ENCODE peak calls at places on chromosome 13, in five cellular contexts. One of them, this sample, is unnamed.

GRCh38 chr13:99191900-99192399 is 8.7 kb upstream of the UBAC2 start:
- DNase-seq in transverse colon: peak; percentile 77
- DNase-seq in esophagus muscularis mucosa: no peak
- DNase-seq in suprapubic skin: no peak
- DNase-seq in breast epithelium: no peak
- DNase-seq in this sample: no peak

GRCh38 chr13:60012503-60012902 is 151.2 kb downstream of the DIAPH3 start:
- DNase-seq in transverse colon: peak; percentile 50
- DNase-seq in esophagus muscularis mucosa: no peak
- DNase-seq in suprapubic skin: no peak
- DNase-seq in breast epithelium: no peak
- DNase-seq in this sample: no peak

GRCh38 chr13:97295279-97296182 is 73.4 kb downstream of the MBNL2 start:
- DNase-seq in transverse colon: no peak
- DNase-seq in esophagus muscularis mucosa: no peak
- DNase-seq in suprapubic skin: no peak
- DNase-seq in breast epithelium: no peak
- DNase-seq in this sample: no peak

GRCh38 chr13:33931397-33931987 is 113.5 kb downstream of the RFC3 start:
- DNase-seq in transverse colon: no peak
- DNase-seq in esophagus muscularis mucosa: no peak
- DNase-seq in suprapubic skin: no peak
- DNase-seq in breast epithelium: no peak
- DNase-seq in this sample: no peak

GRCh38 chr13:97030705-97031452 is 36.6 kb upstream of the OXGR1 start:
- DNase-seq in transverse colon: no peak
- DNase-seq in esophagus muscularis mucosa: no peak
- DNase-seq in suprapubic skin: no peak
- DNase-seq in breast epithelium: no peak
- DNase-seq in this sample: no peak

GRCh38 chr13:98537740-98538139 is 39.2 kb downstream of the STK24 start:
- DNase-seq in transverse colon: no peak
- DNase-seq in esophagus muscularis mucosa: no peak
- DNase-seq in suprapubic skin: no peak
- DNase-seq in breast epithelium: no peak
- DNase-seq in this sample: no peak

GRCh38 chr13:114131581-114132418 is 623 bp downstream of the RASA3 start:
- DNase-seq in transverse colon: no peak
- DNase-seq in esophagus muscularis mucosa: no peak
- DNase-seq in suprapubic skin: no peak
- DNase-seq in breast epithelium: no peak
- DNase-seq in this sample: no peak

GRCh38 chr13:40672310-40673060 is 6.0 kb upstream of the FOXO1 start:
- DNase-seq in transverse colon: no peak
- DNase-seq in esophagus muscularis mucosa: no peak
- DNase-seq in suprapubic skin: no peak
- DNase-seq in breast epithelium: no peak
- DNase-seq in this sample: no peak

GRCh38 chr13:40261361-40261760 is 405.1 kb downstream of the FOXO1 start:
- DNase-seq in transverse colon: no peak
- DNase-seq in esophagus muscularis mucosa: no peak
- DNase-seq in suprapubic skin: no peak
- DNase-seq in breast epithelium: no peak
- DNase-seq in this sample: no peak

GRCh38 chr13:90055121-90055520 is 1292.4 kb upstream of the MIR17HG start:
- DNase-seq in transverse colon: no peak
- DNase-seq in esophagus muscularis mucosa: no peak
- DNase-seq in suprapubic skin: no peak
- DNase-seq in breast epithelium: no peak
- DNase-seq in this sample: no peak

GRCh38 chr13:80037505-80037888 is 303.4 kb downstream of the SPRY2 start:
- DNase-seq in transverse colon: no peak
- DNase-seq in esophagus muscularis mucosa: no peak
- DNase-seq in suprapubic skin: no peak
- DNase-seq in breast epithelium: no peak
- DNase-seq in this sample: no peak

GRCh38 chr13:20054586-20054985 is 96.1 kb downstream of the ZMYM2 start:
- DNase-seq in transverse colon: no peak
- DNase-seq in esophagus muscularis mucosa: no peak
- DNase-seq in suprapubic skin: no peak
- DNase-seq in breast epithelium: no peak
- DNase-seq in this sample: no peak

GRCh38 chr13:102907016-102907756 is 61.4 kb downstream of the ERCC5 start:
- DNase-seq in transverse colon: no peak
- DNase-seq in esophagus muscularis mucosa: no peak
- DNase-seq in suprapubic skin: no peak
- DNase-seq in breast epithelium: no peak
- DNase-seq in this sample: no peak

GRCh38 chr13:50646070-50646469 is 197.4 kb downstream of the DLEU7 start:
- DNase-seq in transverse colon: no peak
- DNase-seq in esophagus muscularis mucosa: peak; percentile 34
- DNase-seq in suprapubic skin: no peak
- DNase-seq in breast epithelium: no peak
- DNase-seq in this sample: no peak

GRCh38 chr13:113989585-113990300 is 15.9 kb upstream of the C13orf46 start:
- DNase-seq in transverse colon: no peak
- DNase-seq in esophagus muscularis mucosa: no peak
- DNase-seq in suprapubic skin: peak; percentile 24
- DNase-seq in breast epithelium: no peak
- DNase-seq in this sample: peak; percentile 0

GRCh38 chr13:61954092-61954491 is 538.4 kb upstream of the PCDH20 start:
- DNase-seq in transverse colon: no peak
- DNase-seq in esophagus muscularis mucosa: no peak
- DNase-seq in suprapubic skin: no peak
- DNase-seq in breast epithelium: no peak
- DNase-seq in this sample: no peak

GRCh38 chr13:42036711-42037110 is 11.7 kb upstream of the DGKH start:
- DNase-seq in transverse colon: no peak
- DNase-seq in esophagus muscularis mucosa: no peak
- DNase-seq in suprapubic skin: no peak
- DNase-seq in breast epithelium: no peak
- DNase-seq in this sample: no peak

GRCh38 chr13:57716295-57716694 is 84.8 kb downstream of the PCDH17 start:
- DNase-seq in transverse colon: no peak
- DNase-seq in esophagus muscularis mucosa: no peak
- DNase-seq in suprapubic skin: no peak
- DNase-seq in breast epithelium: no peak
- DNase-seq in this sample: no peak

GRCh38 chr13:34044660-34045080 is 226.7 kb downstream of the RFC3 start:
- DNase-seq in transverse colon: no peak
- DNase-seq in esophagus muscularis mucosa: no peak
- DNase-seq in suprapubic skin: no peak
- DNase-seq in breast epithelium: no peak
- DNase-seq in this sample: no peak

GRCh38 chr13:88908896-88909535 is 1237.8 kb downstream of the SLITRK5 start:
- DNase-seq in transverse colon: no peak
- DNase-seq in esophagus muscularis mucosa: no peak
- DNase-seq in suprapubic skin: no peak
- DNase-seq in breast epithelium: peak; percentile 72
- DNase-seq in this sample: no peak

GRCh38 chr13:99473515-99473914 is 27.8 kb upstream of the TM9SF2 start:
- DNase-seq in transverse colon: no peak
- DNase-seq in esophagus muscularis mucosa: no peak
- DNase-seq in suprapubic skin: no peak
- DNase-seq in breast epithelium: no peak
- DNase-seq in this sample: no peak

GRCh38 chr13:73040968-73041580 is 17.7 kb upstream of the KLF5 start:
- DNase-seq in transverse colon: peak; percentile 63
- DNase-seq in esophagus muscularis mucosa: no peak
- DNase-seq in suprapubic skin: no peak
- DNase-seq in breast epithelium: no peak
- DNase-seq in this sample: no peak

GRCh38 chr13:48749144-48749543 is 95.4 kb downstream of the CYSLTR2 start:
- DNase-seq in transverse colon: no peak
- DNase-seq in esophagus muscularis mucosa: no peak
- DNase-seq in suprapubic skin: no peak
- DNase-seq in breast epithelium: no peak
- DNase-seq in this sample: no peak

GRCh38 chr13:30052127-30052526 is 201.7 kb upstream of the UBL3 start:
- DNase-seq in transverse colon: no peak
- DNase-seq in esophagus muscularis mucosa: peak; percentile 62
- DNase-seq in suprapubic skin: no peak
- DNase-seq in breast epithelium: no peak
- DNase-seq in this sample: no peak

GRCh38 chr13:108987488-108987887 is 358.1 kb downstream of the MYO16 start:
- DNase-seq in transverse colon: no peak
- DNase-seq in esophagus muscularis mucosa: no peak
- DNase-seq in suprapubic skin: no peak
- DNase-seq in breast epithelium: peak; percentile 49
- DNase-seq in this sample: no peak

GRCh38 chr13:78609464-78610205 is 6.3 kb upstream of the POU4F1 start:
- DNase-seq in transverse colon: no peak
- DNase-seq in esophagus muscularis mucosa: no peak
- DNase-seq in suprapubic skin: no peak
- DNase-seq in breast epithelium: no peak
- DNase-seq in this sample: no peak

GRCh38 chr13:65417953-65418352 is 1812.2 kb downstream of the PCDH9 start:
- DNase-seq in transverse colon: no peak
- DNase-seq in esophagus muscularis mucosa: no peak
- DNase-seq in suprapubic skin: no peak
- DNase-seq in breast epithelium: no peak
- DNase-seq in this sample: no peak

GRCh38 chr13:24274452-24274971 is 34.9 kb upstream of the C1QTNF9 start:
- DNase-seq in transverse colon: peak; percentile 34
- DNase-seq in esophagus muscularis mucosa: no peak
- DNase-seq in suprapubic skin: no peak
- DNase-seq in breast epithelium: no peak
- DNase-seq in this sample: no peak

GRCh38 chr13:21852043-21852442 is 181.2 kb downstream of the FGF9 start:
- DNase-seq in transverse colon: no peak
- DNase-seq in esophagus muscularis mucosa: no peak
- DNase-seq in suprapubic skin: no peak
- DNase-seq in breast epithelium: no peak
- DNase-seq in this sample: no peak

GRCh38 chr13:46486270-46486669 is 66.7 kb upstream of the LRCH1 start:
- DNase-seq in transverse colon: no peak
- DNase-seq in esophagus muscularis mucosa: no peak
- DNase-seq in suprapubic skin: no peak
- DNase-seq in breast epithelium: no peak
- DNase-seq in this sample: no peak

GRCh38 chr13:107817652-107818287 is 397.6 kb downstream of the LIG4 start:
- DNase-seq in transverse colon: no peak
- DNase-seq in esophagus muscularis mucosa: no peak
- DNase-seq in suprapubic skin: no peak
- DNase-seq in breast epithelium: no peak
- DNase-seq in this sample: no peak

GRCh38 chr13:50543767-50544166 is 299.7 kb downstream of the DLEU7 start:
- DNase-seq in transverse colon: no peak
- DNase-seq in esophagus muscularis mucosa: no peak
- DNase-seq in suprapubic skin: no peak
- DNase-seq in breast epithelium: no peak
- DNase-seq in this sample: no peak

DNA sequence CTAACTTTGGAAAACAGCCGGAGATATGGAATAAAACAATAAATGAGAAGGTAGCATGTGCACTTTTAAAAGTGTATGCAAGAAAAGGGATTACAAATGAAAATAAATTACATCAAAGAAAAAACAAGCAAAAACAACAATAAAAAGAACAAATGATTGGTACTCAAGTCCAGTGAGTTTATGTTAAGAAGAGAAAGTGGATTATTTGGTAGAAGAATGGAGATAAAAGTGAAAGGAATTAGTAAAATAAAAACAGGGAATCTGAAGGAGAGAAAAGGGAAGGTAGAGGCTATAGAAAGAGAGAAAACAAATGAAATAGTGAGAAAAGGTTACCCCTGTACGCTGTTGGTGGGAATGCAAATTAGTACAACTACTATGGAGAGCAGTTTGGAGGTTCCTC is 28.6 kb upstream of the KLF12 start:
- DNase-seq in transverse colon: no peak
- DNase-seq in esophagus muscularis mucosa: no peak
- DNase-seq in suprapubic skin: no peak
- DNase-seq in breast epithelium: no peak
- DNase-seq in this sample: no peak
- H3K27ac ChIP-seq in transverse colon: no peak overlapping the region
- H3K27ac ChIP-seq in esophagus muscularis mucosa: no peak overlapping the region
- H3K27ac ChIP-seq in suprapubic skin: no peak overlapping the region
- H3K27ac ChIP-seq in breast epithelium: no peak overlapping the region
- H3K27ac ChIP-seq in this sample: no peak overlapping the region

GRCh38 chr13:23161176-23161825 is 19.5 kb upstream of the SGCG start:
- DNase-seq in transverse colon: no peak
- DNase-seq in esophagus muscularis mucosa: no peak
- DNase-seq in suprapubic skin: no peak
- DNase-seq in breast epithelium: no peak
- DNase-seq in this sample: no peak

GRCh38 chr13:23159587-23160240 is 21.1 kb upstream of the SGCG start:
- DNase-seq in transverse colon: no peak
- DNase-seq in esophagus muscularis mucosa: no peak
- DNase-seq in suprapubic skin: no peak
- DNase-seq in breast epithelium: no peak
- DNase-seq in this sample: no peak

GRCh38 chr13:23159205-23159586 is 21.6 kb upstream of the SGCG start:
- DNase-seq in transverse colon: no peak
- DNase-seq in esophagus muscularis mucosa: no peak
- DNase-seq in suprapubic skin: peak; percentile 67
- DNase-seq in breast epithelium: no peak
- DNase-seq in this sample: no peak

GRCh38 chr13:23160241-23161175 is 20.3 kb upstream of the SGCG start:
- DNase-seq in transverse colon: no peak
- DNase-seq in esophagus muscularis mucosa: no peak
- DNase-seq in suprapubic skin: no peak
- DNase-seq in breast epithelium: no peak
- DNase-seq in this sample: no peak
- TF ChIP-seq CTCF in transverse colon: no peak
- TF ChIP-seq CTCF in esophagus muscularis mucosa: no peak
- TF ChIP-seq CTCF in suprapubic skin: no peak
- TF ChIP-seq CTCF in breast epithelium: no peak
- TF ChIP-seq CTCF in this sample: no peak

DNA sequence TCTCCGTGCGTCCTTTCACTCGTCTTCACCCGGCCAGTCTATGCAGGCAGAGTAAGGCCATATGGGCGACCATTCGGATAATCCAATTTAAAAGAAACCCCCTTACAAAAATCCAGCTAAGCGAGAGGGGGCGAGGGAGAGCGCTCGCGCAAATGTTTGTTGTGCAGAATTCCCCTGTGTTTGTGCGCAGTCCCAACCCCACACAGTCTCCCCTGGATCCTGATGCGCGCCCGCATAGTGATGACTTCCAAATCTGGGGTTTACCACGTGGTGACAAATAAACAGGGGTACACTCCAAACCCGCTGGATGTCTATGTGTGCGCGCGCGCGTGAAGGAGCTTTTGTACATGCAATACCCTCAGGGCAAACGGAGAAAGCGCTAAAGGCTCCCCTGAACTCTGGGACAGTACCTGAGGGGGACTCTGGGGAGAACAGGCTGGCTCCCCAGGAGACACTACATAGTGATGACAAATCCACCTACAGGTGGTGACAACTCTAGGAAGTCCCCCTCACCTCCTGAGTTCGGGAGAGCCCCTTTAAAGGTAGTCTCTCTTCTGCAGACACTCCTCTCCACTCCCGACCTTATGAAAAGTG is 8.5 kb downstream of the SOX21 start:
- DNase-seq in transverse colon: no peak
- DNase-seq in esophagus muscularis mucosa: no peak
- DNase-seq in suprapubic skin: no peak
- DNase-seq in breast epithelium: no peak
- DNase-seq in this sample: no peak
- H3K27me3 ChIP-seq in transverse colon: peaks cover 100% of the 10 kb centered on the region
- H3K27me3 ChIP-seq in esophagus muscularis mucosa: peaks cover 84% of the 10 kb centered on the region
- H3K27me3 ChIP-seq in suprapubic skin: peaks cover 100% of the 10 kb centered on the region
- H3K27me3 ChIP-seq in breast epithelium: no peaks in the 10 kb centered on the region
- H3K27me3 ChIP-seq in this sample: peaks cover 16% of the 10 kb centered on the region

GRCh38 chr13:25874907-25875306 is 176.9 kb downstream of the SHISA2 start:
- DNase-seq in transverse colon: peak; percentile 26
- DNase-seq in esophagus muscularis mucosa: no peak
- DNase-seq in suprapubic skin: no peak
- DNase-seq in breast epithelium: no peak
- DNase-seq in this sample: no peak
- H3K27ac ChIP-seq in transverse colon: no peak overlapping the region
- H3K27ac ChIP-seq in esophagus muscularis mucosa: no peak overlapping the region
- H3K27ac ChIP-seq in suprapubic skin: no peak overlapping the region
- H3K27ac ChIP-seq in breast epithelium: no peak overlapping the region
- H3K27ac ChIP-seq in this sample: no peak overlapping the region

This sample was measured in thoracic aorta.